ENCODE peak calls at places on chromosomes 16 and 17, in four cellular contexts. M is HepG2, S is GM12878, Q is K562. B is an unnamed sample.

GRCh38 chr16:58843675-58844074 is 109.6 kb upstream of the GOT2 start:
- DNase-seq in M (peak; percentile 44), S (peak; percentile 12), Q (peak; percentile 15), B (no peak)

GRCh38 chr16:19366384-19366783 is 51.3 kb upstream of the TMC5 start:
- DNase-seq in M (no peak), S (no peak), Q (no peak), B (no peak)

GRCh38 chr17:37671813-37672544 is 28.7 kb upstream of the DDX52 start:
- DNase-seq in M (peak; percentile 85), S (no peak), Q (no peak), B (peak; percentile 83)

GRCh38 chr16:74997042-74997491 is 1.8 kb upstream of the ZNRF1 start:
- DNase-seq in M (peak; percentile 83), S (no peak), Q (no peak), B (no peak)

GRCh38 chr17:59752446-59752845 is 45.0 kb downstream of the VMP1 start:
- DNase-seq in M (no peak), S (no peak), Q (no peak), B (no peak)

GRCh38 chr16:85306071-85306792 is 194.0 kb upstream of the CIBAR2 start:
- DNase-seq in M (peak; percentile 84), S (peak; percentile 30), Q (peak; percentile 76), B (no peak)

GRCh38 chr17:9124554-9124935 is 103.2 kb downstream of the NTN1 start:
- DNase-seq in M (no peak), S (no peak), Q (no peak), B (no peak)

GRCh38 chr16:46712911-46713310 is 23.5 kb downstream of the ORC6 start:
- DNase-seq in M (no peak), S (no peak), Q (no peak), B (no peak)

GRCh38 chr16:17346774-17347569 is 123.8 kb downstream of the XYLT1 start:
- DNase-seq in M (no peak), S (peak; percentile 48), Q (no peak), B (no peak)

GRCh38 chr16:85004587-85005205 is 6.6 kb downstream of the ZDHHC7 start:
- DNase-seq in M (no peak), S (no peak), Q (peak; percentile 64), B (peak; percentile 71)

GRCh38 chr16:51157698-51158097 is 6.6 kb upstream of the SALL1 start:
- DNase-seq in M (no peak), S (no peak), Q (no peak), B (no peak)

GRCh38 chr17:77886387-77886728 is 72.1 kb upstream of the TNRC6C start:
- DNase-seq in M (no peak), S (no peak), Q (peak; percentile 33), B (peak; percentile 33)

GRCh38 chr16:96935-97381 is 18.9 kb downstream of the MPG start:
- DNase-seq in M (peak; percentile 81), S (peak; percentile 55), Q (peak; percentile 97), B (peak; percentile 88)

GRCh38 chr16:70510216-70510615 is 13.1 kb downstream of the COG4 start:
- DNase-seq in M (no peak), S (no peak), Q (no peak), B (no peak)

GRCh38 chr16:23148513-23149266 is 562 bp downstream of the USP31 start:
- DNase-seq in M (peak; percentile 76), S (no peak), Q (peak; percentile 67), B (peak; percentile 35)

GRCh38 chr17:65627892-65628622 is 66.6 kb upstream of the AXIN2 start:
- DNase-seq in M (peak; percentile 91), S (no peak), Q (no peak), B (peak; percentile 76)
- TF ChIP-seq CHD4 in M (no peak), S (no peak), Q (no peak), B (no peak)

DNA sequence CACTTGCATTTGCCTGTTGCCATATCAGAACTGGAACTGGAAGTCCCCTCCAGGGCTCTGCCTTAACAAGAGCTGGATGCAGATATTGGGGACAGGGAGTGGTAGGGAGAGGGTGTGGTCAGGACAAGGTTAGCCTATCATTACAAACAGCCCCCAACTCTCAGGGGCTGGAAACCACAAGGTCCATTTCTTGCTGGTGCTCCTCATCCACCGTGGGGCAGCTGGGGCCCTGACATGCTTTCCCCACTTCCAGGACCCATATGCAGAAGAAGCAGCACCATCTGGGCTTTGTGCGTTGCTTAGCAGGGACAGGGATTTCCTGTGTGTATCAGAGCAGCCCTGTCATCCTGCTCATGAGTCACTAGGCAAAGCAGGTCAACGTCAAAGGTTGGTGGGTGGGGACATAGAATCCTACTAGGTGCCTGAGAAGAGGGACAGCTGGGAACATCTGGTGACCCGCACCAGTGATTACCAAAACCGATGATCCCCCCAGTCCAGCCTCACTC is 26.9 kb downstream of the RGS9 start:
- DNase-seq in M (peak; percentile 18), S (no peak), Q (peak; percentile 68), B (peak; percentile 70)
- TF ChIP-seq CHD4 in M (no peak), S (no peak), Q (no peak), B (no peak)

GRCh38 chr16:11595908-11596504 is 9.3 kb upstream of the LITAF start:
- DNase-seq in M (no peak), S (no peak), Q (no peak), B (no peak)

GRCh38 chr16:11599579-11599978 is 12.9 kb upstream of the LITAF start:
- DNase-seq in M (no peak), S (no peak), Q (no peak), B (no peak)

GRCh38 chr16:11596572-11597226 is 10.0 kb upstream of the LITAF start:
- DNase-seq in M (no peak), S (no peak), Q (no peak), B (no peak)

GRCh38 chr16:11597737-11598136 is 11.0 kb upstream of the LITAF start:
- DNase-seq in M (no peak), S (no peak), Q (no peak), B (no peak)

DNA sequence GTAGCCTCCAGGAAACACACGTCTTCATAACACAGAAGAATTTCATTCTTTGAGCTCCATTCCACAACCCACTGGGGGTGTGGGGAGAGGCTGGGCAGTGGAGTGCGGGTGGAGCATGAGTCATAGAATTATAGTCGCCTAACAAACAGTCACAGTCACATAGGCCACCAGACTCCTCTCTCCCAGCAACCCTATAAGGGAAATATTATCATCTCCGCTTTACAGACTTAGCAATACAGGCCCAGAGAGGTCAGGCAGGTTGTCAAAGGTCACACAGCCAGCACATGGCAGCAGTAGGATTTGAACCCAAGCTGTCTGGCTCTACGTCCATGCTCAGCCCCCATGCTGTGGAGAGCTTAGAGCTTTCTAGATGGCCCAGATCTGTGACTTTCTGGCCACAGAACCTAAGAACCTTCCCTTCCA is 10.6 kb upstream of the LITAF start:
- DNase-seq in M (no peak), S (no peak), Q (no peak), B (peak; percentile 39)
- TF ChIP-seq CHD4 in M (no peak), S (no peak), Q (peak; percentile 80), B (no peak)

GRCh38 chr17:74339537-74340195 is 13.6 kb downstream of the KIF19 start:
- DNase-seq in M (no peak), S (no peak), Q (no peak), B (no peak)

GRCh38 chr17:74337834-74338500 is 11.9 kb downstream of the KIF19 start:
- DNase-seq in M (no peak), S (no peak), Q (no peak), B (no peak)

GRCh38 chr17:74343121-74343520 is 17.1 kb downstream of the KIF19 start:
- DNase-seq in M (no peak), S (no peak), Q (no peak), B (no peak)

GRCh38 chr17:74343526-74344284 is 17.7 kb downstream of the KIF19 start:
- DNase-seq in M (no peak), S (no peak), Q (no peak), B (no peak)

GRCh38 chr17:74340470-74341023 is 14.5 kb downstream of the KIF19 start:
- DNase-seq in M (peak; percentile 56), S (no peak), Q (no peak), B (no peak)
- TF ChIP-seq CHD4 in M (no peak), S (no peak), Q (no peak), B (no peak)

GRCh38 chr17:49029841-49030240 is 32.7 kb downstream of the IGF2BP1 start:
- DNase-seq in M (no peak), S (no peak), Q (no peak), B (no peak)

GRCh38 chr17:49035470-49036269 is 38.5 kb downstream of the IGF2BP1 start:
- DNase-seq in M (no peak), S (no peak), Q (peak; percentile 64), B (peak; percentile 67)

GRCh38 chr17:49036270-49036626 is 39.1 kb downstream of the IGF2BP1 start:
- DNase-seq in M (no peak), S (no peak), Q (no peak), B (no peak)

GRCh38 chr17:49028271-49028670 is 31.1 kb downstream of the IGF2BP1 start:
- DNase-seq in M (no peak), S (no peak), Q (no peak), B (no peak)

GRCh38 chr17:49031965-49032928 is 35.1 kb downstream of the IGF2BP1 start:
- DNase-seq in M (peak; percentile 86), S (peak; percentile 16), Q (peak; percentile 71), B (peak; percentile 87)
- TF ChIP-seq CHD4 in M (peak; percentile 81), S (no peak), Q (no peak), B (no peak)

GRCh38 chr17:27782791-27783206 is 17.5 kb downstream of the NOS2 start:
- DNase-seq in M (no peak), S (no peak), Q (no peak), B (no peak)
- TF ChIP-seq CHD4 in M (no peak), S (no peak), Q (no peak), B (no peak)

DNA sequence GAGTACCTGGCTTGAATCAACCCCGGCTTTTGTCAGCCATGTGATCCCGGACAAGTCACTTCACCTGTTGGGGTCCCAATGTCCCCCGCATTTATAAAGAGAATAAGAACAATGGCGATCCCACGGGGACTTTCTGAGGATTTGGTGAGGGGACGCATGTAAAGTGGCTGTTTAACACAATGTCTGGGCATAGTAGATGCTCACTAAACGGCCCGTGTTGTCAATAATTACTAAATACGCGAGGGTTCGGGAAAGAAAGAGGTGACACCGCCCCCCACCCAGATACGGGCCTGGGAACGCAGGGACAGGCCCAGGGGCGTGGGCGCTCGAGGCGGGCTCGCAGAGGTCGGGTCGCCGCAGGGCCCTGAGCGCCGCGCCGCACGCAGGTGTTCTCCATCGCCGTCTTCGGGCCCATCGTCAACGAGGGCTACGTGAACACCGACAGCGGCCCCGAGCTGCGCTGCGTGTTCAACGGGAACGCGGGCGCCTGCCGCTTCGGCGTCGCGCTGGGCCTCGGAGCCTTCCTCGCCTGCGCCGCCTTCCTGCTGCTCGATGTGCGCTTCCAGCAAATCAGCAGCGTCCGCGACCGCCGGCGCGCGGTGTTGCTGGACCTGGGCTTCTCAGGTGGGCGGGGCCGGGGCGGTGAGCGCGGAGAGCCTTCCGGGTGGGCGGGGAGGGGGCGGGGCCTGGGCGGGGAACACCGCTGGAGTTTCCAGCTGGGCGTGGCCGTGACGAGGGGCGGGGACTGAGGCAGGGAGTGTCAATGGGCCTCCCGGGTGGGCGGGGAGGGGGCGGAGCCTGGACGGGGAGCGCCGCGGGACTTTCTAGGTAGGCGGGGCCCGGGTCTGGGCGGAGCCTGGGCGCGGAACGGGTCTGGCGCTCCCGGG is 2.1 kb downstream of the SYNGR3 start:
- DNase-seq in M (no peak), S (peak; percentile 37), Q (peak; percentile 97), B (peak; percentile 92)
- TF ChIP-seq CHD4 in M (no peak), S (no peak), Q (no peak), B (no peak)

DNA sequence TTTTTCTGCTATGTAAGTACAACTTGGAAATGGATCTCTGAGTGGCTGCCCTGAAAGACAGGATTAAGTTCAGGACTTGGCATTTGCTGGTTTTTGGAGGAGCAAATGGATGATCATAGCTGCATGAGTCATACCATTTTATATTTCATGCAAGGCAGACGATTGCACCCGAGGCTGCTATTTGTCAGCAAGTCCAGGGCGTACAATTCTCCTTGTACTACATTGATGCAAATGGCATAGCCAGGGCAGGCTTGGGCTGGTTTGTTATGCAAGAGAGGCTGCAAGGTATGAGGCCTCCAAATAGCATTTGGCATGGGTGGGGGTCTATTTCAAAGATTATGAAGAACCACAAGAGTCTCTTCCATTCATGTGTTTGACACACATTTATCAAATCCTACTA is 81.2 kb upstream of the CACNG3 start:
- DNase-seq in M (no peak), S (no peak), Q (no peak), B (no peak)
- TF ChIP-seq CHD4 in M (no peak), S (no peak), Q (no peak), B (no peak)

B was measured in A549.